ENCODE peak calls at places on chromosomes 12 and 14, in four cellular contexts. L is HepG2, A is A549, M is K562. N is an unnamed sample.

GRCh38 chr14:73760598-73761586 is 46.7 kb upstream of the PNMA1 start:
- DNase-seq in A (no peak), L (no peak), M (no peak), N (no peak)

GRCh38 chr14:55802986-55803431 is 223.0 kb downstream of the KTN1 start:
- DNase-seq in M (peak), A (peak), L (peak), N (no peak)

GRCh38 chr12:65911321-65911720 is 87.0 kb downstream of the HMGA2 start:
- DNase-seq in M (no peak), L (no peak), A (no peak), N (no peak)

GRCh38 chr12:3746758-3747157 is 6.2 kb downstream of the CRACR2A start:
- DNase-seq in L (no peak), M (no peak), A (no peak), N (no peak)

GRCh38 chr12:57452181-57452936 is 2.7 kb upstream of the INHBE start:
- DNase-seq in A (no peak), L (no peak), M (peak), N (no peak)

GRCh38 chr12:108815369-108815768 is 42.0 kb downstream of the SSH1 start:
- DNase-seq in A (no peak), M (no peak), L (no peak), N (no peak)

GRCh38 chr12:12723681-12724420 is 6.7 kb downstream of the CDKN1B start:
- DNase-seq in L (no peak), M (peak), A (peak), N (peak)

GRCh38 chr14:22871962-22872832 is 657 bp downstream of the LRP10 start:
- DNase-seq in M (peak), L (peak), A (peak), N (peak)

GRCh38 chr14:22071001-22071400 is 397.4 kb upstream of the OR4E1 start:
- DNase-seq in A (no peak), L (no peak), M (no peak), N (no peak)

GRCh38 chr14:69606258-69606657 is 5.1 kb upstream of the SUSD6 start:
- DNase-seq in L (peak), A (no peak), M (peak), N (no peak)

GRCh38 chr14:94680498-94681288 is 68.5 kb downstream of the SERPINA3 start:
- DNase-seq in A (no peak), L (peak), M (no peak), N (no peak)

GRCh38 chr14:105294142-105294597 is 6.6 kb downstream of the BRF1 start:
- DNase-seq in A (no peak), L (no peak), M (no peak), N (no peak)

GRCh38 chr14:66045572-66046021 is 440.6 kb upstream of the CCDC196 start:
- DNase-seq in L (no peak), A (no peak), M (peak), N (no peak)

GRCh38 chr12:92424338-92424737 is 278.5 kb upstream of the PLEKHG7 start:
- DNase-seq in L (no peak), A (no peak), M (no peak), N (peak)

GRCh38 chr14:38078393-38078792 is 129.3 kb upstream of the SSTR1 start:
- DNase-seq in L (no peak), A (no peak), M (no peak), N (no peak)

GRCh38 chr14:53893374-53893773 is 63.3 kb downstream of the BMP4 start:
- DNase-seq in L (no peak), M (no peak), A (no peak), N (no peak)

GRCh38 chr12:94405378-94406116 is 54.1 kb downstream of the CEP83 start:
- DNase-seq in A (no peak), M (no peak), L (no peak), N (no peak)
- TF ChIP-seq HMGXB4 in A (no peak), M (no peak), L (no peak), N (no peak)

GRCh38 chr14:102882233-102882906 is 40.1 kb upstream of the AMN start:
- DNase-seq in A (no peak), M (no peak), L (no peak), N (no peak)
- TF ChIP-seq HMGXB4 in A (no peak), M (no peak), L (no peak), N (no peak)

DNA sequence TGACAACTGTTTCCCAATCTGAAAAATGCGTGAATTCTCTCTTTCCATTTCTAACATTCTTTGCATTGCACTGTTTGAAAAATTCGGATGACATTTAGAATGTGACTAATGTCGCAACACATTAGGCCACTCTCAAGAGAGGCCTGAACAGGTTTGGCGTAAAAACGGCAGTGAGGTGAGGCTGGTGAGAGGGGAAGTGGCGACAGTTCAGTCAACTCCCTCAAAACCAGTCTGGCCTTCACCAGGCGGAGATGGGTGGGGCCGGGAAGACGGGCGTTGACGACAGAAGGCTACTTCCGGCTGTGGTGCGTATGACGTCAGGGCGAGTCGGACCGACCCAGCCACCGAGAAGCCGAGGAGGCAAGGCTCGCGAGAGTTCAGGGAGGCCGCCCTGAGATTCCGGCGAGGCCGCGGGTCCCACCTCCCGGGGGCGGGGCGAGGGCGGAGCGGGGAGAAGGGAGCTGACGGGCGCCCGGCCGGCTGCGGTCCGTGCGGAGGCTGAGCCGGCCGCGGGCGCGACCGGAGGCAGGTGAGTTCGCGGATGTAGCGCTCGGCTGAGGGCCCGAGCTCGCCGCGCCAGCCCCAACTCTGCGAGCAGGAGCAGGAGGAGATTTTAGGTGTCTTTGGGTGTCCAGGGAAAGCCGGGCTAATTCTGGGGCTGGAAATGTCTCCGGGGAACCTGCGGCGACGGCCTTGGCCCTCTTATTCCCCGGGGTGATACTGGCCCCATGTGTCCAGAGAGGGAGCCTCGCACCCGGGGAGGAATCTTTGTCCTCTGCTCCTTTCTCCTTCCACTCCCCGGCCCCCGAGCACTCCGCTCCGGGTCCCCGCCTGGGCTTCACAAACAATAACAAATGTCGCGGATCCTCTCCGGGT is at the start of gene STK38L:
- DNase-seq in A (peak), M (peak), L (peak), N (peak)
- TF ChIP-seq HMGXB4 in A (no peak), M (no peak), L (peak), N (peak)

DNA sequence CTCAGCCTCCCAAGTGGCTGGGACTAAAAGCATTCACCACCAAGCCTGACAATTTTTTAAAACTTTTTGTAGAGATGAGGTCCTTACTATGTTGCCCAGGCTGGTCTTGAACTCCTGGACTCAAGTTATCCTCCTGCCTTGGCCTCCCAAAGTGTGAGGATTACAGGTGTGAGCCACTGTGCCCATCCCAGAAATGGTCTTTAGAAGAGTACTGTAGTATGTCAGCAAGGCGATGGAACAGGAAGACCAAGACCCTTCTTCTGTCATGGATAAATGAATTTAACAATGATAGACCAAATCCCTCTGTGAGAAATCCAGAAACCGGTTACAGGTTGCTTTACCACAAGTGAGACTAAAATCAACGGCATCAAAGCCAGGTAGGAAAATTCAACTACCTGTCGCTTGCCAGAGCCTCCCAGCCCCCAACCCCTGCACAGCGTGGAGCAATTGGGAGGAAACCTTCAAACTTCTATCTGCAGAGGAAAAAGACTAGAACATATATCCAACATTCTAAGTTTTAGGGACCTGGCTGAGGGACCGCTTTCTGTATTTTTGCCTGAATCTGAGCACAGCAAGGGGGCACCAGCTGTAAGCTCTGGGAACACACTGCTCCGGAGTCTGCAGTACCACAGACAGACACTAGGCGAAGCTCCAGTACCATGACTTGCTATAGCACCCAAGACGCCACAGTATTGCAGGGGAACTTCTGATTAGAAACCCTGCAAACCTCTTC is 51.3 kb downstream of the CPSF6 start:
- DNase-seq in A (peak), L (peak), M (peak), N (peak)
- TF ChIP-seq HMGXB4 in A (no peak), L (peak), M (no peak), N (no peak)

DNA sequence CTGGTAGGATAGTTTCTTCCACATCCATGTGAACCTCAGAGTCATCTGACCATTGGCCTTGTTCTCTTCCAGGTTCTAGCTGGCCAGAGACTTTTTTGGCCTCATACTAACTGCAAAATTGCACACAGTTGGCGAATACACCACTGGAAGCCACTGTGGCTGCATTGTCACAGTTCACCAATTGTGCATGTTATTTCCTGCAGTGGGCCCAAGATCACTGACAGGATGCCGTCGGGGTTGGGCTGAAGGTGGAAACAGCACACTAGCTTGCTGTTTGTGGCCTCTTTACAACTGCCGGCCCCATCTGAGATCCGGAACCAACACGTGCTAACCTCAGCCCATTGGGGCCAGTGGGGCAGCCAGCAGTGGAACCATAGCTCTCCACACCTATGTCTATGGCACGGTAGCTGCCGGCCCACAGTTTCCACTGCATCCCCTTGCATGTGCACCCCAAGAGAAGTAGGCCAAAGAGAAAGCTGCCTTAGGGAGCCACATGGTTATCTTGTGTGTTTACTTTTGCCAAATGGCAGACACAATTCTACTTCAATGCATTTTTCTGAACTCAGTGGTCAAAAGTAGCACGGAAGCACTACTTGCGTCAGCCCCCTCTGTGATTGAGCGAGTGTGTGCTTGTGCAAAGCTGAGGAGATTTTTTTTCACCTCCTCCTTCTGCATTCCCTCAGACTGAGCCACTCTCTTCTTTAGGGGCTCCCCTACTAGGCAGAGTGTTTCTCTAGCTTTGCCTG is 464.0 kb downstream of the RAD51B start:
- DNase-seq in M (no peak), L (no peak), A (no peak), N (no peak)
- TF ChIP-seq HMGXB4 in M (no peak), L (no peak), A (no peak), N (no peak)